ENCODE peak calls at places on chromosomes 3 and 15, in seven cellular contexts. X is sciatic nerve; Y is stimulated activated CD8-positive, alpha-beta memory T cell treated with anti-CD3 and anti-CD28 coated beads, Interleukin-7, amount 100 ng/mL, for 1 hour; W is Peyer's patch; R is MCF 10A; E is ELR; V is ACHN. F is an unnamed sample.

GRCh38 chr15:33226559-33227181 is 32.2 kb upstream of the FMN1 start:
- DNase-seq in X (no peak), Y (peak), W (no peak), R (peak), E (peak), V (peak), F (no peak)

GRCh38 chr15:41377978-41378377 is 24.3 kb downstream of the NDUFAF1 start:
- DNase-seq in X (no peak), Y (no peak), W (no peak), R (peak), E (no peak), V (no peak), F (no peak)

GRCh38 chr3:78101363-78101762 is 1061.5 kb downstream of the ROBO2 start:
- DNase-seq in X (no peak), Y (no peak), W (no peak), R (no peak), E (peak), V (no peak), F (no peak)

GRCh38 chr3:150564243-150564642 is 17.7 kb downstream of the EIF2A start:
- DNase-seq in X (no peak), Y (no peak), W (no peak), R (no peak), E (no peak), V (no peak), F (no peak)

GRCh38 chr3:28295819-28296364 is 52.6 kb upstream of the ZCWPW2 start:
- DNase-seq in X (no peak), Y (no peak), W (no peak), R (no peak), E (no peak), V (no peak), F (no peak)

GRCh38 chr15:74781673-74782595 is at the start of gene CSK:
- DNase-seq in X (peak), Y (peak), W (peak), R (peak), E (peak), V (peak), F (no peak)

GRCh38 chr3:50123394-50124361 is 31.4 kb upstream of the SEMA3F start:
- DNase-seq in X (no peak), Y (no peak), W (peak), R (peak), E (peak), V (no peak), F (no peak)

GRCh38 chr3:9231006-9231405 is 18.4 kb downstream of the SRGAP3 start:
- DNase-seq in X (no peak), Y (no peak), W (no peak), R (no peak), E (no peak), V (no peak), F (no peak)

F was measured in cortex of kidney.